ENCODE peak calls at places on chromosomes 7 and 10, in four cellular contexts. R is GM12878, H is WTC11, T is K562. E is an unnamed sample.

GRCh38 chr10:121425623-121426022 is 172.6 kb downstream of the FGFR2 start:
- DNase-seq in H (no peak), T (no peak), R (no peak), E (no peak)

GRCh38 chr7:121513105-121513504 is 117.0 kb upstream of the FAM3C start:
- DNase-seq in T (no peak), R (no peak), H (no peak), E (no peak)

GRCh38 chr7:70408891-70409290 is 723.1 kb upstream of the GALNT17 start:
- DNase-seq in T (no peak), H (no peak), R (no peak), E (no peak)

GRCh38 chr7:127884066-127884559 is 147.1 kb downstream of the LRRC4 start:
- DNase-seq in R (no peak), H (no peak), T (no peak), E (no peak)

GRCh38 chr10:88849224-88849623 is 2.4 kb downstream of the ANKRD22 start:
- DNase-seq in H (no peak), R (no peak), T (no peak), E (no peak)

GRCh38 chr7:2732388-2732787 is 44.4 kb downstream of the AMZ1 start:
- DNase-seq in H (no peak), R (no peak), T (no peak), E (no peak)

GRCh38 chr7:142375710-142376313 is 118.0 kb upstream of the PRSS58 start:
- DNase-seq in T (peak; percentile 34), R (no peak), H (peak; percentile 81), E (no peak)

GRCh38 chr10:84540022-84540616 is 211.7 kb downstream of the CCSER2 start:
- DNase-seq in T (no peak), H (no peak), R (no peak), E (no peak)

GRCh38 chr7:17289074-17289665 is 9.3 kb upstream of the AHR start:
- DNase-seq in R (no peak), T (no peak), H (no peak), E (no peak)

GRCh38 chr10:97179731-97180366 is 5.9 kb downstream of the SLIT1 start:
- DNase-seq in R (no peak), H (peak; percentile 82), T (peak; percentile 18), E (peak; percentile 84)

GRCh38 chr7:28144266-28144665 is 36.3 kb downstream of the JAZF1 start:
- DNase-seq in H (peak; percentile 64), R (no peak), T (no peak), E (peak; percentile 70)

GRCh38 chr7:155544485-155544884 is 1.9 kb downstream of the CNPY1 start:
- DNase-seq in H (no peak), T (no peak), R (no peak), E (no peak)

GRCh38 chr7:55055479-55055878 is 36.7 kb downstream of the EGFR start:
- DNase-seq in H (no peak), R (no peak), T (no peak), E (no peak)

GRCh38 chr10:13351340-13351915 is 3.3 kb upstream of the SEPHS1 start:
- DNase-seq in T (no peak), H (peak; percentile 66), R (no peak), E (no peak)

GRCh38 chr10:74589226-74589673 is 237.2 kb upstream of the KAT6B start:
- DNase-seq in H (no peak), R (peak; percentile 82), T (peak; percentile 55), E (peak; percentile 66)

GRCh38 chr7:12403287-12404181 is at the start of gene VWDE:
- DNase-seq in R (no peak), T (peak; percentile 89), H (peak; percentile 79), E (peak; percentile 80)

GRCh38 chr7:80127412-80128150 is 7.0 kb upstream of the GNAI1 start:
- DNase-seq in R (no peak), H (peak; percentile 31), T (no peak), E (no peak)

GRCh38 chr10:87660484-87661133 is 931 bp downstream of the PAPSS2 start:
- DNase-seq in H (no peak), R (no peak), T (peak; percentile 40), E (no peak)

GRCh38 chr10:43204394-43204942 is 62.4 kb downstream of the RASGEF1A start:
- DNase-seq in T (no peak), R (no peak), H (no peak), E (no peak)

GRCh38 chr7:136513744-136514143 is 354.7 kb upstream of the CHRM2 start:
- DNase-seq in T (no peak), R (no peak), H (no peak), E (no peak)

GRCh38 chr7:136514776-136515175 is 353.7 kb upstream of the CHRM2 start:
- DNase-seq in T (no peak), R (no peak), H (no peak), E (no peak)

DNA sequence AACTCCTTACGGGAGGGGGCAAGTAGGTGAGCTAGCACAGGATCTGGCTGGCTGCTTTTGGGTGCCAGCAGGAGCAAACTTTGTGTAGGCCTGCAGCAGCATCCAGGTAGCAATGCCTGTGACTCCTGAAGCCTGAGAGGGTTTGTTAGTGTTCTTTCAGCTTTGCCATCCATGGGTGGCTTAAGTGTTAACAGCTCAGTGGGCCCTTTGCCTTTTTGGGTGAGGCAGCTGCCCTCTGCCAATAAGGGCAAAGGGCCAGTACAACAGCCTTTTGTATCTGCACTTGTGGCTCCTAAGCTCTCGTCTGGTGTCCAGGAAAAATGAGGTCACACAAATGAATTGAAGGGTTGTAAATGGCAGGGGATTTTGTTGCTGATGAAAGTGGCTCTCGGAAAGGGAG is 359.0 kb upstream of the CHRM2 start:
- DNase-seq in T (no peak), R (no peak), H (no peak), E (no peak)
- TF ChIP-seq USF1 in T (no peak), R (no peak), H (no peak), E (no peak)

GRCh38 chr10:132828681-132829080 is 42.7 kb upstream of the NKX6-2 start:
- DNase-seq in R (no peak), H (no peak), T (no peak), E (no peak)
- TF ChIP-seq USF1 in R (no peak), H (no peak), T (no peak), E (no peak)

DNA sequence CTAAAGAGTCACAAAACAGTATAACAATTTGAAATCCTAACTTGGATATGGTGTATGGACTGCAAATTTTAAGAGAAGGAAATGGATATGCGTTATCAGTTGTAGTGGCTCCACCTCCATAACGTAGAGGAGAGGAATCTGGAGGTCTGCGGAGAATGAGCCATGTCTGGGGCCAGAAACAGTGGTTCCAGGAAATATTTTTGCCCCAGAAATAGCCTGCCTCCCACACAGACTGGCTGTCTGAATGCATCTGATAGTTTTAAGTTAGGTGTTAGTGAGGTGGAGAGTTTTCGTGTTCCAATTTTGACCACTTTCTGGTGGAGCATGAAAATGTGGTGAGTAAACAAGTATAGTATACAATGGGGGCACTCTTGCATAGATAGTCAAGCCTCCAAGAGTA is 1.6 kb downstream of the PHTF2 start:
- DNase-seq in T (peak; percentile 80), R (peak; percentile 48), H (no peak), E (no peak)
- TF ChIP-seq USF1 in T (no peak), R (no peak), H (no peak), E (no peak)

DNA sequence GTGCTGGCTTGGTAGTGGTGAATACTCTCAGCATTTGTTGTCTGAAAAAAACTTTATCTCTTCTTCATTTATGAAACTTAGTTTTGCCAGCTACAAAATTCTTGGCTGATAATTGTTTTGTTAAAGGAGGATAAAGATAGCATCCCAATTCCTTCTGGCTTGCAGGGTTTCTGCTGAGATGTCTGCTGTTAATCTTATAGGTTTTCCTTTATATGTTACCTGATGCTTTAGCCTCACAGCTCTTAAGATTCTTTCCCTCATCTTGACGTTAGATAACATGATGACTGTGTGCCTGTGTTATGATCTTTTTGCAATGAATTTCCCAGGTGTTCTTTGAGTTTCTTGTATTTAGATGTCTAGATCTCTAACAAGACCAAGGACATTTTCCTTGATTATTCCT is 9.9 kb upstream of the MRPS33 start:
- DNase-seq in H (no peak), R (no peak), T (no peak), E (no peak)
- TF ChIP-seq USF1 in H (no peak), R (no peak), T (no peak), E (no peak)

DNA sequence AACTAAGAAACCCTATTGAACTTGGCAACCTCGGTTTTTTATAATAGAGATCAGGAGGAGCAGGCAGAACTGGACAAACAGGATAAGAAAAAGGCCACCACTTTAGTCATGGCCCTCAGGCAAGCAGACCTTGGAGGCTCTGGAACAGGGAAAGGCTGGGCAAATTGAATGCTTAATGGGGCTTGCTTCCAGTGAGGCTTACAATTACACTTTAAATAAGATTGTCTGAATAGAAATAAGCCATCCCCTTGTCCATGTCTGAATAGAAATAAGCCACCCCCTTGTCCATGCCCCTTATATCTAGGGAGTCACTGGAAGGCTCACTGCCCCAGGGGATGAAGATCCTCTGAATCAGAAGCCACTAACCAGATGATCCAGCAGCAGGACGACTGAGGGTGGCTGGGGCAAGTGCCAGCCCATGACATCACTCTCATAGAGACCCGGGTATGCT is 40.6 kb downstream of the AKR1B15 start:
- DNase-seq in R (no peak), H (no peak), T (no peak), E (no peak)
- TF ChIP-seq USF1 in R (no peak), H (no peak), T (no peak), E (no peak)

GRCh38 chr10:114956466-114956865 is 18.5 kb downstream of the TRUB1 start:
- DNase-seq in R (no peak), H (no peak), T (no peak), E (no peak)
- TF ChIP-seq USF1 in R (no peak), H (no peak), T (no peak), E (no peak)

GRCh38 chr7:84191261-84191660 is 3.3 kb downstream of the SEMA3A start:
- DNase-seq in H (no peak), T (no peak), R (no peak), E (no peak)

GRCh38 chr7:84193787-84194186 is 802 bp downstream of the SEMA3A start:
- DNase-seq in R (no peak), T (no peak), H (no peak), E (no peak)

GRCh38 chr7:84190016-84190705 is 4.4 kb downstream of the SEMA3A start:
- DNase-seq in T (no peak), H (no peak), R (no peak), E (no peak)

GRCh38 chr7:84194484-84195260 is at the start of gene SEMA3A:
- DNase-seq in H (peak; percentile 20), R (no peak), T (no peak), E (peak; percentile 55)

GRCh38 chr7:84191842-84192241 is 2.7 kb downstream of the SEMA3A start:
- DNase-seq in T (no peak), H (no peak), R (no peak), E (no peak)
- TF ChIP-seq USF1 in T (no peak), H (no peak), R (no peak), E (no peak)